ENCODE peak calls at places on chromosomes 4 and X, in four cellular contexts. Q is aorta; R is CD4-positive, CD25-positive, alpha-beta regulatory T cell; D is RWPE1. B is an unnamed sample.

GRCh38 chr4:161577604-161578301 is 586.0 kb downstream of the FSTL5 start:
- DNase-seq in Q (no peak), R (no peak), D (peak), B (no peak)

GRCh38 chr4:45453258-45453841 is 670.5 kb downstream of the GABRG1 start:
- DNase-seq in Q (no peak), R (no peak), D (peak), B (peak)

GRCh38 chrX:38212246-38212645 is 8.4 kb downstream of the SRPX start:
- DNase-seq in Q (no peak), R (no peak), D (no peak), B (no peak)

GRCh38 chrX:155262970-155263754 is 1.1 kb downstream of the RAB39B start:
- DNase-seq in Q (no peak), R (peak), D (no peak), B (no peak)

GRCh38 chr4:47374477-47374876 is 89.0 kb downstream of the COMMD8 start:
- DNase-seq in Q (no peak), R (no peak), D (peak), B (peak)

GRCh38 chrX:13764765-13765164 is 30.2 kb downstream of the OFD1 start:
- DNase-seq in Q (no peak), R (no peak), D (no peak), B (no peak)

GRCh38 chrX:136291824-136292223 is 8.9 kb upstream of the ADGRG4 start:
- DNase-seq in Q (no peak), R (no peak), D (peak), B (no peak)

GRCh38 chr4:140363558-140363957 is 9.9 kb upstream of the SCOC start:
- DNase-seq in Q (no peak), R (no peak), D (no peak), B (no peak)

GRCh38 chr4:83011779-83012630 is 1.4 kb upstream of the LIN54 start:
- DNase-seq in Q (peak), R (peak), D (peak), B (no peak)

GRCh38 chrX:13750204-13750603 is 15.7 kb downstream of the OFD1 start:
- DNase-seq in Q (no peak), R (peak), D (peak), B (no peak)

GRCh38 chrX:129523076-129524055 is at the start of gene SMARCA1:
- DNase-seq in Q (peak), R (no peak), D (peak), B (no peak)

GRCh38 chrX:126165721-126166401 is at the start of gene DCAF12L2:
- DNase-seq in Q (no peak), R (no peak), D (no peak), B (no peak)

GRCh38 chrX:123217077-123217476 is 33.0 kb downstream of the GRIA3 start:
- DNase-seq in Q (peak), R (no peak), D (no peak), B (no peak)

GRCh38 chrX:78658851-78659744 is at the start of gene RTL3:
- DNase-seq in Q (no peak), R (no peak), D (no peak), B (no peak)

GRCh38 chr4:37001688-37002436 is 242.7 kb upstream of the NWD2 start:
- DNase-seq in Q (no peak), R (no peak), D (no peak), B (no peak)

GRCh38 chr4:68299492-68300457 is 50.1 kb downstream of the YTHDC1 start:
- DNase-seq in Q (no peak), R (no peak), D (no peak), B (no peak)

GRCh38 chr4:141464366-141464765 is 172.0 kb upstream of the IL15 start:
- DNase-seq in Q (no peak), R (no peak), D (no peak), B (no peak)

GRCh38 chr4:151227731-151228130 is 49.2 kb upstream of the PRSS48 start:
- DNase-seq in Q (peak), R (no peak), D (peak), B (peak)

GRCh38 chrX:873016-873415 is 242.4 kb downstream of the SHOX start:
- DNase-seq in Q (no peak), R (no peak), D (no peak), B (no peak)

GRCh38 chrX:72247206-72247944 is 8.5 kb upstream of the ERCC6L start:
- DNase-seq in Q (no peak), R (no peak), D (no peak), B (no peak)

GRCh38 chrX:22171287-22172060 is 101.2 kb upstream of the CBLL2 start:
- DNase-seq in Q (no peak), R (no peak), D (peak), B (no peak)

GRCh38 chr4:48939785-48940184 is 33.2 kb upstream of the OCIAD2 start:
- DNase-seq in Q (no peak), R (no peak), D (peak), B (peak)

GRCh38 chrX:107448625-107449468 is 605 bp upstream of the FRMPD3 start:
- DNase-seq in Q (no peak), R (no peak), D (no peak), B (no peak)

GRCh38 chr4:76803522-76803921 is 94.4 kb downstream of the SOWAHB start:
- DNase-seq in Q (no peak), R (no peak), D (peak), B (peak)

GRCh38 chr4:88792268-88792781 is 94.7 kb upstream of the NAP1L5 start:
- DNase-seq in Q (no peak), R (no peak), D (peak), B (peak)

GRCh38 chrX:124679199-124679598 is 332.8 kb downstream of the SH2D1A start:
- DNase-seq in Q (no peak), R (no peak), D (no peak), B (no peak)

GRCh38 chr4:56388311-56388710 is 1.0 kb upstream of the AASDH start:
- DNase-seq in Q (no peak), R (peak), D (peak), B (no peak)

GRCh38 chrX:49157194-49157593 is 5.4 kb upstream of the MAGIX start:
- DNase-seq in Q (no peak), R (no peak), D (no peak), B (no peak)

GRCh38 chrX:141701081-141701480 is 2.5 kb upstream of the SPANXD start:
- DNase-seq in Q (no peak), R (no peak), D (peak), B (no peak)

GRCh38 chr4:1720163-1720983 is 750 bp downstream of the TMEM129 start:
- DNase-seq in Q (peak), R (peak), D (no peak), B (no peak)

GRCh38 chrX:77451041-77451440 is 3.9 kb downstream of the FGF16 start:
- DNase-seq in Q (no peak), R (no peak), D (no peak), B (peak)

GRCh38 chr4:92234393-92235176 is 69.2 kb upstream of the GRID2 start:
- DNase-seq in Q (no peak), R (no peak), D (peak), B (peak)

GRCh38 chr4:16721618-16722291 is 176.7 kb downstream of the LDB2 start:
- DNase-seq in Q (no peak), R (no peak), D (no peak), B (no peak)
- H3K27ac ChIP-seq in Q (no peak), R (no peak), D (no peak), B (no peak)

DNA sequence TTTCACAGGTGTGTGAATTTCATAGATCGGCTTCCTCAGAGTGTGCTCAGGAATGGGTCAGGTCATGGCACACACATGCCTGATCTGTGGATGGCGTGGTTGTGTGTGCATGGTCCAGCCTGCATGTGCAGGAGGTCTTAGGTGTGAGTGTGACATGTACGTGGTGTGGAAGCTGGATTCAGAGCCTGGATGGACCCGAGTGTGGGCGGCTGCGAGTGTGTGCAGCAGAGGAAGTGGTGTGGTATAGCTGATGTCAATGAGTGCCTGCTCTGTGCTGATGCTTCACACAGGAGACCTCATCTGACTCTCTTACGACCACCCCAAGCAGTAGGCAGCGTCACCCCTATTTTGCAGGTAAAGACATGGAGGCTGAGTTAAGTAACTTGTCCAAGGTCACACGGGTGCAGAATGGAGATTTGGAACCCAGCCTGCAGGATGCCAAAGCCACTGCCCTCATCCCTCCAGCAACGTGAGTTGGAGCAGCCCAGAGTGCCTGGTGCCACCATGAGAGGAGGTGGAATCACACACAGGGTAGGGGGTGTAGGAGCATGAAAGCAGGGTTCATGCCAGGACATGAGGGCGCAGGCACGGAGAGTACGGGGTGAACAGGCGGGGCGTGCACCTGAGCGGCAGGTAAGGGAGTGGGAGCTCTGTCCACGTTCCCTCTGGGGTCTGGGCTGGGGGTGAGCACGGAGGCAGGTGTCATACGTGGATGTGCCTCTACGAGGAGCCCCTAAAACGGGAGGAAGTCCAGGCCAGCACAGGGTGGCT is 24.2 kb upstream of the C4orf50 start:
- DNase-seq in Q (peak), R (no peak), D (no peak), B (no peak)
- H3K27ac ChIP-seq in Q (no peak), R (no peak), D (no peak), B (no peak)

DNA sequence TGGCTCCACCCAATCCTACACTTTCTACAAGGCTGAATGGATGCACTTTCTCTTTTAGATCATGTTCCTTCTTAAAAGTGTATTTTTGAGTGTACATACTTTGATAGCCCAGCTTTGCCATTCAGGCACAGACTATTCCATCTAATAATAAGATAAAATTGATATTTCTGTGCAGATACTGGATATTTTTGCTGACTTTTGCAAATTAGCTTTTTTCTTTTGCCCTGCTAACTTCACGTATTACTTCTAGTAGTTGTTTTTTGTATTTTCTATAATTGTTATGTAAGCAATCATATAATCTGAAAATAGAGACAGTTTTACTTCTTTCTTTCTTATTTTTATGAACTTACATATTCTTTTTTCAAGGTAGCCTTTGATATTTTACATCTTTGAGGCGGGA is 13.5 kb upstream of the GYPA start:
- DNase-seq in Q (no peak), R (no peak), D (no peak), B (no peak)
- H3K27ac ChIP-seq in Q (no peak), R (no peak), D (no peak), B (no peak)

GRCh38 chr4:7364979-7365378 is 69.8 kb downstream of the PSAPL1 start:
- DNase-seq in Q (no peak), R (no peak), D (no peak), B (no peak)
- H3K27ac ChIP-seq in Q (no peak), R (no peak), D (peak), B (no peak)

B was measured in epithelial cell of prostate.